ENCODE peak calls at places on chromosomes 1 and 21, in nine cellular contexts. Y is thoracic aorta; E is CD8-positive, alpha-beta T cell; L is lung; J is brain microvascular endothelial cell; U is PC-3; A is astrocyte of the spinal cord; H is OCI-LY7; M is heart right ventricle. I is an unnamed sample.

GRCh38 chr21:28758883-28759242 is 233.8 kb downstream of the LTN1 start:
- DNase-seq in U (no peak), L (no peak), E (no peak), Y (no peak), J (no peak), M (no peak), H (no peak), A (no peak), I (no peak)

GRCh38 chr1:184329962-184330868 is 56.6 kb upstream of the C1orf21 start:
- DNase-seq in A (peak; percentile 3), J (peak; percentile 14), M (peak; percentile 60), E (no peak), Y (no peak), L (no peak), U (peak; percentile 6), H (no peak), I (no peak)

GRCh38 chr1:207839083-207839413 is 71.9 kb downstream of the CD34 start:
- DNase-seq in M (no peak), L (no peak), Y (no peak), H (no peak), E (no peak), A (no peak), U (no peak), J (no peak), I (no peak)

GRCh38 chr1:54665852-54666251 is 24.3 kb downstream of the MROH7 start:
- DNase-seq in J (no peak), E (no peak), M (no peak), Y (no peak), H (no peak), U (no peak), A (no peak), L (no peak), I (no peak)

GRCh38 chr1:171901245-171901644 is 59.9 kb downstream of the DNM3 start:
- DNase-seq in J (no peak), U (peak; percentile 27), L (no peak), A (no peak), E (no peak), H (no peak), M (no peak), Y (no peak), I (no peak)

GRCh38 chr1:179030130-179030529 is 4.4 kb downstream of the FAM20B start:
- DNase-seq in M (no peak), E (no peak), H (no peak), J (no peak), Y (no peak), L (no peak), U (no peak), A (no peak), I (no peak)

GRCh38 chr1:26069941-26070807 is 2.7 kb upstream of the TRIM63 start:
- DNase-seq in Y (no peak), L (no peak), M (no peak), A (no peak), E (no peak), H (no peak), J (no peak), U (no peak), I (no peak)

GRCh38 chr1:240946926-240947325 is 335.0 kb upstream of the GREM2 start:
- DNase-seq in Y (no peak), J (peak; percentile 47), A (peak; percentile 47), H (peak; percentile 63), U (peak; percentile 89), M (no peak), L (no peak), E (no peak), I (peak; percentile 43)

GRCh38 chr1:53860967-53861411 is 22.9 kb upstream of the NDC1 start:
- DNase-seq in U (peak; percentile 78), H (peak; percentile 75), A (peak; percentile 54), M (peak; percentile 28), E (peak; percentile 28), L (peak; percentile 39), Y (no peak), J (peak; percentile 16), I (peak; percentile 57)

GRCh38 chr1:72282690-72283203 is 408 bp upstream of the NEGR1 start:
- DNase-seq in Y (peak; percentile 73), E (peak; percentile 40), H (no peak), L (peak; percentile 80), J (peak; percentile 92), U (peak; percentile 89), M (peak; percentile 76), A (peak; percentile 98), I (peak; percentile 93)

GRCh38 chr1:21369905-21370304 is 70.0 kb upstream of the NBPF3 start:
- DNase-seq in Y (no peak), M (no peak), E (no peak), L (no peak), A (no peak), J (no peak), U (no peak), H (no peak), I (no peak)

GRCh38 chr1:62685431-62685859 is 2.7 kb downstream of the DOCK7 start:
- DNase-seq in L (no peak), J (peak; percentile 47), A (no peak), H (no peak), M (no peak), Y (no peak), U (peak; percentile 12), E (no peak), I (peak; percentile 8)

GRCh38 chr1:245277276-245277675 is 122.5 kb downstream of the KIF26B start:
- DNase-seq in Y (no peak), L (no peak), J (no peak), A (no peak), E (no peak), M (no peak), U (peak; percentile 23), H (peak; percentile 3), I (no peak)

GRCh38 chr1:229022595-229023350 is 248.1 kb upstream of the RAB4A start:
- DNase-seq in E (no peak), U (no peak), J (no peak), Y (no peak), L (no peak), H (no peak), M (no peak), A (no peak), I (no peak)

GRCh38 chr1:94743866-94744265 is 76.3 kb upstream of the SLC44A3 start:
- DNase-seq in J (no peak), E (no peak), M (no peak), A (peak; percentile 74), H (no peak), Y (no peak), L (no peak), U (no peak), I (peak; percentile 85)

GRCh38 chr1:162822391-162823200 is 32.1 kb downstream of the HSD17B7 start:
- DNase-seq in U (peak; percentile 42), M (no peak), E (no peak), A (no peak), H (no peak), J (no peak), Y (no peak), L (no peak), I (no peak)
- TF ChIP-seq CTCF in U (peak; percentile 10), M (no peak), E (no peak), A (peak; percentile 21), H (no peak), J (peak; percentile 18), Y (no peak), L (no peak), I (peak; percentile 3)

GRCh38 chr21:41726970-41727783 is 39.7 kb downstream of the RIPK4 start:
- DNase-seq in A (peak; percentile 52), U (peak; percentile 87), J (peak; percentile 61), Y (peak; percentile 70), M (peak; percentile 55), L (no peak), H (no peak), E (no peak), I (peak; percentile 24)
- H3K4me3 ChIP-seq in A (no peak overlapping the region), U (no peak overlapping the region), J (no peak overlapping the region), Y (peak overlapping the region; percentile 14), M (no peak overlapping the region), L (no peak overlapping the region), H (no peak overlapping the region), E (no peak overlapping the region), I (no peak overlapping the region)

GRCh38 chr1:17982197-17982596 is 125.4 kb upstream of the IGSF21 start:
- DNase-seq in M (no peak), H (no peak), L (no peak), E (no peak), Y (no peak), U (no peak), J (no peak), A (no peak), I (no peak)

GRCh38 chr1:17976843-17977242 is 130.8 kb upstream of the IGSF21 start:
- DNase-seq in U (peak; percentile 5), H (no peak), J (no peak), E (no peak), M (no peak), A (no peak), Y (no peak), L (no peak), I (no peak)

GRCh38 chr1:17979815-17980214 is 127.8 kb upstream of the IGSF21 start:
- DNase-seq in H (peak; percentile 27), E (no peak), M (no peak), Y (no peak), J (no peak), U (no peak), L (no peak), A (no peak), I (no peak)

GRCh38 chr1:17973694-17974093 is 133.9 kb upstream of the IGSF21 start:
- DNase-seq in M (no peak), A (no peak), H (no peak), Y (no peak), J (no peak), U (no peak), E (no peak), L (no peak), I (no peak)

GRCh38 chr1:17978016-17978415 is 129.6 kb upstream of the IGSF21 start:
- DNase-seq in Y (no peak), A (no peak), H (no peak), L (no peak), E (no peak), J (no peak), M (no peak), U (no peak), I (no peak)
- TF ChIP-seq CTCF in Y (no peak), A (no peak), H (no peak), L (no peak), E (no peak), J (no peak), M (no peak), U (no peak), I (no peak)

DNA sequence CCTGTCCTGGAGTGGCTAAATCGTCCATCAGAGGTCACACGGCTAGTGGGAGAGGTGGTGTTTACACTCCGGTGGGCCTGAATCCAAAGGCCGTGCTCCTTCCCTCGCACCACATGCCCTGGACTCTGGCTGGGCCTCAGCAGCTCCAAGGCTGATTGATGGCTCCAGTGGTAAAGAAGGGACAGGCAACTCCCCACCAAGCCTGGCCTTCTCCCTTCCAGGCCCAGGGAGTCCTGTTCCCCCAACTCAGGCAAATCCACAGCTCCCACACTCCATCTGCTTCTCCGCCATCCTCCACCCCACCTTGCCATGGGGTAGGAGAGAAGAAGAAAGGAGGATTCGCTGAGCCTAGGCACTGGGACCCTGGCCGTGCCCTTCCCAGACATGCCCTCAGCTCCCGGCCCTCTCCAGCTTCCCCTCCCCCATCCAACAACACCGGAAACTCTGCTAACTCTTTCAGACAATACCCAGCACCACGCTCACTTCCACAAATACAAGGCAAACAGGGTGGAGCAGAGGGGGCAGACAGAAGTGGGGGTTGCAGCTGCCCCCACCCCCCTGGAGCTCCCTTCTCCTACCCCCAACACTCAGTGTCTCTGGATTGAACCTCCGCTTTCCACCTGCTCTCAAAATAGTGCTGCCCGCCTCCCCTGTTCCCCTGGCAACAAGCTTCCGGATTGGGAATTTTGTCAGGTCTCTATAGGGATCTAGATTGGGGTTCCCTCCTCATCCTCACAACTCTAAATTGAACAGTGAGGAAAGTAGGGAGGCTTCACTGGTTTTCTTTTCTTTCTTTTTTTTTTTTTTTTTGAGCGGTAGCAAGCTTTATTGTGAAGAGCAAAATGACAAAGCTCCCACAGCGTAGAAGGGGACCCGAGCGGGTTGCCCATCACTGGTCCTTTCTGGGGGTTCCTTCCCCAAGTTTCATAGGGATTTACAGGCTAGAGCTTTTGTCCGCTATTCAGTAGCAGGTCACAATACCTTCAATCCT is 10.6 kb downstream of the ARHGEF2 start:
- DNase-seq in A (no peak), U (no peak), J (no peak), H (no peak), M (peak; percentile 76), L (no peak), E (no peak), Y (no peak), I (no peak)
- H3K4me3 ChIP-seq in A (no peak overlapping the region), U (no peak overlapping the region), J (no peak overlapping the region), H (no peak overlapping the region), M (no peak overlapping the region), L (no peak overlapping the region), E (peak overlapping the region; percentile 31), Y (peak overlapping the region; percentile 2), I (peak overlapping the region; percentile 3)